ENCODE peak calls at places on chromosomes 7 and 10, in nine cellular contexts. C is psoas muscle; Z is SJSA1; V is right lobe of liver; Y is neuronal stem cell; R is A673; E is prostate gland; K is left ventricle myocardium inferior; L is CD4-positive, CD25-positive, alpha-beta regulatory T cell. G is an unnamed sample.

GRCh38 chr7:142795339-142795863 is 24.6 kb downstream of the PRSS2 start:
- DNase-seq in C (no peak), Z (no peak), V (no peak), Y (no peak), R (no peak), E (no peak), K (no peak), L (peak), G (no peak)

GRCh38 chr10:133528296-133528844 is 1.2 kb downstream of the CYP2E1 start:
- DNase-seq in C (no peak), Z (no peak), V (no peak), Y (no peak), R (no peak), E (no peak), K (no peak), L (no peak), G (peak)

GRCh38 chr7:110090113-110090820 is 1000.7 kb upstream of the LRRN3 start:
- DNase-seq in C (no peak), Z (no peak), V (no peak), Y (no peak), R (peak), E (no peak), K (no peak), L (peak), G (no peak)

GRCh38 chr10:24721254-24722106 is 2.2 kb downstream of the ARHGAP21 start:
- DNase-seq in C (peak), Z (no peak), V (peak), Y (no peak), R (peak), E (peak), K (peak), L (no peak), G (no peak)

GRCh38 chr10:71067098-71067760 is 145.1 kb upstream of the UNC5B start:
- DNase-seq in C (no peak), Z (no peak), V (no peak), Y (no peak), R (no peak), E (no peak), K (no peak), L (no peak), G (no peak)

GRCh38 chr7:2807846-2808772 is 36.0 kb downstream of the GNA12 start:
- DNase-seq in C (no peak), Z (no peak), V (no peak), Y (no peak), R (peak), E (no peak), K (no peak), L (no peak), G (no peak)

GRCh38 chr7:78279035-78279434 is 480.5 kb downstream of the PHTF2 start:
- DNase-seq in C (no peak), Z (peak), V (no peak), Y (no peak), R (peak), E (no peak), K (no peak), L (no peak), G (no peak)

GRCh38 chr10:91551856-91552255 is 81.0 kb downstream of the PPP1R3C start:
- DNase-seq in C (no peak), Z (peak), V (peak), Y (peak), R (peak), E (no peak), K (peak), L (peak), G (no peak)

GRCh38 chr10:46520381-46520780 is 36.1 kb downstream of the GPRIN2 start:
- DNase-seq in C (peak), Z (no peak), V (peak), Y (no peak), R (no peak), E (no peak), K (peak), L (no peak), G (no peak)

GRCh38 chr10:132418520-132419416 is 21.8 kb downstream of the PWWP2B start:
- DNase-seq in C (peak), Z (no peak), V (no peak), Y (no peak), R (no peak), E (peak), K (no peak), L (no peak), G (no peak)

GRCh38 chr7:154942718-154943117 is 60.2 kb downstream of the PAXIP1 start:
- DNase-seq in C (no peak), Z (no peak), V (no peak), Y (no peak), R (no peak), E (no peak), K (no peak), L (no peak), G (no peak)

GRCh38 chr10:15046626-15047025 is 2.9 kb downstream of the OLAH start:
- DNase-seq in C (no peak), Z (peak), V (no peak), Y (no peak), R (no peak), E (no peak), K (no peak), L (no peak), G (no peak)

GRCh38 chr10:69048103-69048502 is 39.8 kb upstream of the SRGN start:
- DNase-seq in C (no peak), Z (no peak), V (no peak), Y (no peak), R (no peak), E (no peak), K (peak), L (peak), G (no peak)

GRCh38 chr7:89618269-89618668 is 536.0 kb upstream of the STEAP1 start:
- DNase-seq in C (no peak), Z (no peak), V (no peak), Y (no peak), R (no peak), E (no peak), K (no peak), L (no peak), G (no peak)

GRCh38 chr10:132810807-132811700 is 25.1 kb upstream of the NKX6-2 start:
- DNase-seq in C (peak), Z (no peak), V (no peak), Y (no peak), R (no peak), E (no peak), K (peak), L (no peak), G (no peak)

DNA sequence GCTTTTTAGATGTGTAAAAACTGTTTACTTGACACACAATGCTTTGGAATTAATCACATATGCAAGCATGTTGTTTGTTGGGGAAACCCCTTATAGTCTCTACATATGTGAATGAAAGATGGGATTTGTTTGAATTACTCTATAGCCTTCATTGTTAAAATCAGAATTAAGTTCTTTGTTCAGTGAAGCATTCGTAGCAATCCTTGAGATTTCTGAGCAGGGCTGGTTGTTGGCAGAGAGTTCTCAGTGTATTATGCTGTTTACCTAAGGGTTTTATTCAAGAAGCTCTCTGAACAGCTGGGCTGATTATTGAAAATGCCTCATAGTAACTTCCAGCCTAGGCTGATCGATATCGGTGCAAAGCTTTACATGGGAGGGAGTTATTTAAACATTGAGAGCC is 190.9 kb downstream of the VTI1A start:
- DNase-seq in C (no peak), Z (no peak), V (no peak), Y (no peak), R (no peak), E (no peak), K (no peak), L (no peak), G (no peak)
- H3K27ac ChIP-seq in C (no peak), Z (no peak), V (no peak), Y (no peak), R (no peak), E (no peak), K (no peak), L (no peak), G (no peak)

GRCh38 chr10:22374489-22375126 is 29.3 kb downstream of the SPAG6 start:
- DNase-seq in C (no peak), Z (no peak), V (no peak), Y (no peak), R (no peak), E (no peak), K (no peak), L (no peak), G (no peak)
- H3K27ac ChIP-seq in C (no peak), Z (no peak), V (no peak), Y (no peak), R (no peak), E (no peak), K (no peak), L (no peak), G (no peak)

GRCh38 chr7:140631602-140632001 is 9.0 kb downstream of the DENND2A start:
- DNase-seq in C (no peak), Z (no peak), V (no peak), Y (no peak), R (no peak), E (no peak), K (no peak), L (no peak), G (no peak)
- H3K27ac ChIP-seq in C (peak), Z (no peak), V (no peak), Y (no peak), R (no peak), E (no peak), K (peak), L (no peak), G (no peak)

GRCh38 chr10:72673280-72673679 is 18.7 kb upstream of the MCU start:
- DNase-seq in C (no peak), Z (no peak), V (no peak), Y (no peak), R (no peak), E (no peak), K (no peak), L (no peak), G (no peak)
- H3K27ac ChIP-seq in C (no peak), Z (no peak), V (no peak), Y (no peak), R (no peak), E (no peak), K (no peak), L (no peak), G (no peak)

GRCh38 chr10:97350138-97350537 is 15.6 kb upstream of the FRAT2 start:
- DNase-seq in C (no peak), Z (no peak), V (no peak), Y (no peak), R (no peak), E (no peak), K (no peak), L (no peak), G (no peak)
- H3K27ac ChIP-seq in C (no peak), Z (no peak), V (no peak), Y (no peak), R (no peak), E (no peak), K (no peak), L (no peak), G (no peak)

DNA sequence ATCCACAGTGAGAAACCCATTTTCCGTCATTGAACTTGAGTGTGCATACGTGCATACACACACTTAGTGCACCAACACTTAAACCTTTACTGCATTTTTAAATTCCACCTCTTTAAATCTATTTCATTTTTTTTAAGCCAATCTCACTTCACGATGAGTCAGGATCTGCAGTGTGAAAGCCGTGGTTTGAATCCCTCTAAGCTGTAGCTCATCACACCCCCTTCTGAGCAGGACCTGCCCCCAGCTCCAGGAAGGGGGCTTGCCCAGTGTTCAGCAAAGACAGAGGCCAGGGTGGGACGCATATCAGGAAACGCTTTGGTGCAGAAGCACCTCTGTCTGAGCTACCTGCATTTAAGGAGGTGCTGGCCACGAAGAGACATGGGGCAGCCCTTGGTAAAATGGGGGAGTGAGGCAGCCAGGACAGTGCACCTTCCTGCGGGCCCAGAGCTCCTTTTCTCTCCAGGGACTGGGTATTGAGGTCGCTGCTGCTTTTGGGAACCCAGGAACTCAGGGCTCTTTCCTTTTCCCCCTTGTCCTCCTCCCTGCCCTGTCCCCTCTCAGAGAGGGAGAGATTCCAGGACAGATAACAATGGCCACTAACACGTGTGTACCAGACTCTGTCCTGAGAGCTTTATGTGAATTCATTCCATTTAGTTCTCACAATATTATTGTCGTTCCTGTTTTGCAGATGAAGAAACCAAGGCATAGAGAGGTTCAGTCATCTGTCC is 21.7 kb downstream of the ZNF316 start:
- DNase-seq in C (no peak), Z (no peak), V (no peak), Y (no peak), R (no peak), E (no peak), K (no peak), L (no peak), G (no peak)
- H3K27ac ChIP-seq in C (no peak), Z (no peak), V (no peak), Y (no peak), R (no peak), E (no peak), K (no peak), L (no peak), G (no peak)

GRCh38 chr7:12805518-12805928 is 118.1 kb downstream of the ARL4A start:
- DNase-seq in C (no peak), Z (no peak), V (no peak), Y (no peak), R (peak), E (no peak), K (no peak), L (no peak), G (no peak)
- H3K27ac ChIP-seq in C (no peak), Z (no peak), V (no peak), Y (no peak), R (peak), E (no peak), K (no peak), L (no peak), G (no peak)

G was measured in dorsolateral prefrontal cortex.